ENCODE peak calls at places on chromosome 4, in nine cellular contexts. P is CD8-positive, alpha-beta T cell; F is fibroblast of the aortic adventitia; T is progenitor cell of endocrine pancreas; O is fibroblast of mammary gland; X is AG04450; J is SK-N-SH; Q is DND-41; U is glutamatergic neuron. G is an unnamed sample.

GRCh38 chr4:152161676-152162330 is 374.1 kb downstream of the FBXW7 start:
- DNase-seq in T (no peak), O (no peak), U (no peak), X (no peak), J (no peak), Q (no peak), F (peak), P (no peak), G (no peak)

GRCh38 chr4:178633263-178633662 is 1191.0 kb upstream of the AGA start:
- DNase-seq in F (no peak), O (no peak), P (no peak), J (no peak), U (no peak), T (no peak), Q (no peak), X (no peak), G (no peak)

GRCh38 chr4:99946346-99947189 is at the start of gene DNAJB14:
- DNase-seq in T (peak), J (peak), F (peak), P (peak), Q (peak), X (no peak), O (peak), U (peak), G (peak)

GRCh38 chr4:182257503-182257902 is 14.3 kb downstream of the TENM3 start:
- DNase-seq in Q (no peak), T (no peak), P (no peak), F (no peak), U (no peak), J (no peak), X (no peak), O (no peak), G (no peak)

GRCh38 chr4:105622269-105622668 is 69.8 kb downstream of the ARHGEF38 start:
- DNase-seq in T (no peak), Q (no peak), F (peak), P (no peak), U (no peak), O (peak), J (no peak), X (no peak), G (no peak)

GRCh38 chr4:46274717-46275116 is 115.2 kb downstream of the GABRA2 start:
- DNase-seq in Q (no peak), T (no peak), U (no peak), O (peak), J (no peak), X (no peak), F (no peak), P (no peak), G (no peak)

GRCh38 chr4:152537881-152538280 is 2.0 kb upstream of the FBXW7 start:
- DNase-seq in P (no peak), Q (no peak), U (no peak), J (no peak), F (no peak), X (no peak), O (no peak), T (no peak), G (no peak)

GRCh38 chr4:180253419-180253818 is 1989.8 kb upstream of the TENM3 start:
- DNase-seq in X (no peak), F (no peak), U (no peak), T (no peak), Q (no peak), P (no peak), O (no peak), J (no peak), G (no peak)

GRCh38 chr4:182297659-182298058 is 54.5 kb downstream of the TENM3 start:
- DNase-seq in J (no peak), F (no peak), T (no peak), P (no peak), X (no peak), O (peak), Q (no peak), U (no peak), G (no peak)

GRCh38 chr4:177450421-177451107 is 8.3 kb upstream of the AGA start:
- DNase-seq in U (no peak), X (no peak), Q (no peak), O (peak), J (no peak), F (peak), T (no peak), P (no peak), G (no peak)

GRCh38 chr4:155629183-155629825 is 37.3 kb upstream of the GUCY1A1 start:
- DNase-seq in J (no peak), O (peak), X (no peak), U (no peak), F (no peak), T (no peak), P (no peak), Q (no peak), G (no peak)

GRCh38 chr4:164536829-164537228 is 217.1 kb upstream of the SMIM31 start:
- DNase-seq in U (no peak), T (no peak), Q (no peak), F (peak), O (peak), P (no peak), J (no peak), X (no peak), G (no peak)

GRCh38 chr4:30555778-30556177 is 164.4 kb upstream of the PCDH7 start:
- DNase-seq in P (no peak), O (no peak), J (no peak), X (no peak), F (no peak), U (no peak), Q (no peak), T (no peak), G (no peak)

GRCh38 chr4:2083116-2083825 is 24.1 kb downstream of the NAT8L start:
- DNase-seq in F (no peak), P (no peak), J (no peak), U (no peak), T (no peak), X (no peak), O (no peak), Q (no peak), G (peak)

GRCh38 chr4:17662694-17663093 is 48.3 kb downstream of the MED28 start:
- DNase-seq in X (no peak), F (no peak), T (no peak), J (no peak), P (no peak), U (no peak), O (peak), Q (no peak), G (no peak)

GRCh38 chr4:75637176-75637575 is 6.8 kb upstream of the CDKL2 start:
- DNase-seq in O (no peak), J (no peak), F (no peak), T (no peak), P (no peak), U (no peak), X (no peak), Q (no peak), G (no peak)

GRCh38 chr4:165191814-165192499 is 15.4 kb upstream of the KLHL2 start:
- DNase-seq in U (no peak), Q (no peak), T (no peak), O (no peak), X (no peak), J (no peak), F (no peak), P (no peak), G (no peak)

GRCh38 chr4:55768291-55768690 is 51.3 kb upstream of the EXOC1L start:
- DNase-seq in U (no peak), F (peak), P (no peak), T (no peak), X (peak), O (peak), Q (no peak), J (no peak), G (no peak)

GRCh38 chr4:65580551-65580950 is 89.7 kb downstream of the EPHA5 start:
- DNase-seq in Q (no peak), T (no peak), F (peak), O (peak), U (no peak), X (no peak), P (no peak), J (no peak), G (no peak)

GRCh38 chr4:123555500-123556273 is 159.1 kb downstream of the SPRY1 start:
- DNase-seq in U (no peak), P (no peak), J (no peak), Q (peak), F (peak), O (peak), T (no peak), X (peak), G (no peak)

GRCh38 chr4:180698550-180698949 is 1544.7 kb upstream of the TENM3 start:
- DNase-seq in X (no peak), Q (no peak), U (no peak), P (no peak), T (no peak), O (no peak), J (no peak), F (no peak), G (no peak)

GRCh38 chr4:8537041-8537461 is 43.1 kb upstream of the GPR78 start:
- DNase-seq in J (no peak), T (no peak), Q (no peak), P (no peak), U (no peak), X (peak), F (peak), O (peak), G (no peak)

GRCh38 chr4:172270421-172270820 is 457.2 kb downstream of the GALNTL6 start:
- DNase-seq in P (no peak), J (no peak), X (no peak), F (no peak), U (no peak), T (no peak), O (peak), Q (no peak), G (no peak)

GRCh38 chr4:180926277-180926676 is 1316.9 kb upstream of the TENM3 start:
- DNase-seq in O (no peak), Q (no peak), J (no peak), P (no peak), X (no peak), U (no peak), F (no peak), T (no peak), G (no peak)

GRCh38 chr4:97317691-97318090 is 825.6 kb downstream of the STPG2 start:
- DNase-seq in X (no peak), F (no peak), J (no peak), P (no peak), T (no peak), U (no peak), Q (no peak), O (no peak), G (no peak)

GRCh38 chr4:41602886-41603503 is 65.0 kb downstream of the LIMCH1 start:
- DNase-seq in J (no peak), T (no peak), Q (no peak), U (no peak), F (no peak), O (no peak), X (no peak), P (no peak), G (no peak)

GRCh38 chr4:156291317-156291716 is 337.7 kb upstream of the CTSO start:
- DNase-seq in J (no peak), F (peak), O (peak), U (no peak), T (no peak), X (peak), Q (no peak), P (no peak), G (no peak)

DNA sequence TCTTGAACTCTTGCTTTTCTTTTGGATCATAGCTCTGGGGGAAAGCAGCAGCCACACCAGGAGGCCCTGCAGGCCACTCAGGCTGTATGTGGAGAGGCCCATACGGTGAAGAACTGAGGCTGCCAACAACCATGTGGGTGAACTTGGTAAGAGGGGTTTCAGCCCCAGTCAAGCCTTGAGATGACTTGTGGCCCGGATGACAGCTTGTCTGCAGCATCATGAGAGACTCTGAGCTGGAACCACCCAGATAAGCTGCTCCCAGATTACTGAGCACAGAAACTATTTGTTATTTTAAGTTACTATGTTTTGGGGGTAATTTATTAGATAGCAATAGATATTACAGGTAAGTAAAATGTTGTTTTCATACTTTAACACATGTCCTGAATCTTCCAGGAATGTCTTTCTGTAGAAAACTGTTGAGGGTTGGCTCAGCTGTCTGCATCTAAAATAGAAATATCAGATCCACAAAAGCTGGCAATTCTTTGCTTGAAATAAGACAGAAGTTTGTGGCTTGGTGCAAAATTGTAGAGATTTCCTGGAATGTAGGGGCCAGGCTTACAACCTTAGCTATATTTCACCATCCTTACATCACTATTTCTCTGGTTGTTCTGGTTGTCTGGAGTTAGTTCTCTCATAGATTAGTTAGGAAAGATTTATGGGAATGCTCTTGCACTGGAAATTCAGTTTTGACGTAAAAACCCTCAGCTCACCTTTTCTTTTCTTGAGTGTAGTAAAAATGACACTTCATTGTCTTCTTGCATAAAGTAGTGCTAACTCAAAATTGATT is 272.1 kb downstream of the RAPGEF2 start:
- DNase-seq in F (peak), Q (no peak), J (no peak), P (no peak), T (no peak), X (peak), U (no peak), O (no peak), G (no peak)
- TF ChIP-seq CTCF in F (no peak), Q (no peak), J (no peak), P (no peak), T (no peak), X (no peak), U (no peak), O (no peak), G (no peak)

GRCh38 chr4:186144180-186144579 is 39.7 kb downstream of the FAM149A start:
- DNase-seq in O (peak), T (no peak), Q (no peak), U (peak), X (no peak), J (peak), P (no peak), F (peak), G (no peak)
- TF ChIP-seq CTCF in O (no peak), T (peak), Q (no peak), U (no peak), X (no peak), J (no peak), P (no peak), F (peak), G (no peak)

GRCh38 chr4:104017213-104017612 is 297.4 kb upstream of the TACR3 start:
- DNase-seq in U (no peak), J (no peak), P (no peak), X (no peak), T (no peak), Q (no peak), F (no peak), O (no peak), G (no peak)

GRCh38 chr4:104020641-104021040 is 300.9 kb upstream of the TACR3 start:
- DNase-seq in P (no peak), U (no peak), O (no peak), X (no peak), J (no peak), F (no peak), Q (no peak), T (no peak), G (no peak)

GRCh38 chr4:104015680-104016079 is 295.9 kb upstream of the TACR3 start:
- DNase-seq in X (no peak), Q (no peak), T (no peak), J (no peak), P (no peak), U (no peak), F (no peak), O (no peak), G (no peak)
- TF ChIP-seq CTCF in X (no peak), Q (peak), T (peak), J (peak), P (no peak), U (peak), F (no peak), O (no peak), G (no peak)

GRCh38 chr4:762211-763190 is 56.9 kb downstream of the PCGF3 start:
- DNase-seq in T (no peak), P (no peak), O (peak), X (no peak), Q (no peak), J (peak), U (peak), F (peak), G (no peak)
- TF ChIP-seq CTCF in T (peak), P (no peak), O (peak), X (peak), Q (peak), J (peak), U (peak), F (peak), G (no peak)

DNA sequence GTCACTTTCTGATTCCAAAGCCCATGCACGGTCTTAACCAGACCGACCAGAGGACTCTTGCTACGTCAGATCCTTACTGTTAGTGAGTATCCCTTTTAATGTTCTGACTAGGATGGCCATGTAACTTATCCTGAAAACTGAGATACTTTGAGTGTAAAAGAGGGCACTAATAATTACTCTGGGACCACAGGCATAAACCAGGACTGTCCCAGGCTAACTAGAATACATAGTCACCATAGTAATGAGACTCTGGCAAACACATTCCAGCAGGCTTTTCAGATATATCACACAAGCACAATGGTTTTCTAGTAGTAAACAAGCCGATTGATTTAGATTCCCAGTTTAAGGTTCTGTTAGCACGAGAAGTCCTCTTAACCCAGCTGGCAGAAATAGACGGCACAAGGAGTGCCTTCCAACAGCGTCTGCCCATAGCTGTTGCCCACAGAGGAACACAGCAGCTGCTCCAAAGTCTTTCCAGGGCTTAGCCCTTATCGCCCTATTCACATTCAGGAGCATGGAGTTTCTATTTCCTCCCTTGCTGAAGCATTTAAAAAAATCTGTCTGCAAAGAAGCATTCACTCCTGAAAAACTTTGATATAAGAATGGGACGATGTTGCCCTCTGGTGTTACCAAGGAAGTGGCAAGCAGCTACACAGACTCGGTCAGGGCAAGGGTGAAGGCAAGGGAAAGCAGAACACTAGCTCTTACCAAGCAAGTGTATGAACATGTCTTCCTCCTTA is 92.4 kb downstream of the CXCL13 start:
- DNase-seq in P (no peak), U (no peak), X (peak), T (no peak), F (peak), J (no peak), O (peak), Q (no peak), G (no peak)
- TF ChIP-seq CTCF in P (no peak), U (no peak), X (peak), T (peak), F (peak), J (peak), O (peak), Q (peak), G (no peak)

DNA sequence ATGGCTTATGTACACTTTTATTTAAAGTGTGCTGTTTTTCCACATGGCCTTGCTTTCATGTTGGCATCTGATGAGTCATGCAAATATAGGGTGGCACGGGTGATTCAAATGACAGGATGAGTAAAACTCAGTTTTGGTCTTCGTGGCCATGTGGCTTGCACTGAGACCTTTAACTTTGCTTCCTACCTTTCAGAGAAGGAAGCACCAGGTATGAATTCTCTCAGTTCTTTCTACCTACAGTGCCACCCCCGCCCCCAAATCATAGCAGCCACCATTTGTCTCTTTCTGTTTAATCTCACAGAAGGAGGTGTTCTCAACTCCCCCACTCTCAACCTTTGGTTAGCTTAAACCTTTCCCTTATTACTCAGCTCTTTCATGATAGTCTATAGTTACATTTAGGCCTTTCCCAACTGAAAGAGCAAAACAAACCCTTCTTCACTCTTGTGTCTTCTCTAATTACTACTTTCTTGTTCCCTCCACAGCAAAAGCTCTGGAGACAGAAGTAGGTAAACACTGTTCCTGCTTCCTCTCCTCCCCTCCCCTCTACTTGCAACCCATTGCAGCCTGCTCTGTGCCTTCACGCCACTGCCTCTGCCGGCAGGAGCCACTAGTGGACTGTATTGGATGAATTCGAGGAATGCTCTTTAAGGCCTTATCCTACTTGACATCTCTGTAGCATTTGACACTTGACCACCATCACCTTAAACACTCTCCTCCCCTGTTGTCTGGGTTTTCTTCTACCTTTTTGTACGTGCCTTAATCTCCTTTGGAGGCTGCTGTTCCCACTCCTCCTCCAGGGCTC is 123.7 kb downstream of the AFF1 start:
- DNase-seq in P (no peak), Q (no peak), X (no peak), U (no peak), O (no peak), F (no peak), J (no peak), T (no peak), G (no peak)
- TF ChIP-seq CTCF in P (no peak), Q (no peak), X (no peak), U (no peak), O (no peak), F (peak), J (no peak), T (peak), G (no peak)

DNA sequence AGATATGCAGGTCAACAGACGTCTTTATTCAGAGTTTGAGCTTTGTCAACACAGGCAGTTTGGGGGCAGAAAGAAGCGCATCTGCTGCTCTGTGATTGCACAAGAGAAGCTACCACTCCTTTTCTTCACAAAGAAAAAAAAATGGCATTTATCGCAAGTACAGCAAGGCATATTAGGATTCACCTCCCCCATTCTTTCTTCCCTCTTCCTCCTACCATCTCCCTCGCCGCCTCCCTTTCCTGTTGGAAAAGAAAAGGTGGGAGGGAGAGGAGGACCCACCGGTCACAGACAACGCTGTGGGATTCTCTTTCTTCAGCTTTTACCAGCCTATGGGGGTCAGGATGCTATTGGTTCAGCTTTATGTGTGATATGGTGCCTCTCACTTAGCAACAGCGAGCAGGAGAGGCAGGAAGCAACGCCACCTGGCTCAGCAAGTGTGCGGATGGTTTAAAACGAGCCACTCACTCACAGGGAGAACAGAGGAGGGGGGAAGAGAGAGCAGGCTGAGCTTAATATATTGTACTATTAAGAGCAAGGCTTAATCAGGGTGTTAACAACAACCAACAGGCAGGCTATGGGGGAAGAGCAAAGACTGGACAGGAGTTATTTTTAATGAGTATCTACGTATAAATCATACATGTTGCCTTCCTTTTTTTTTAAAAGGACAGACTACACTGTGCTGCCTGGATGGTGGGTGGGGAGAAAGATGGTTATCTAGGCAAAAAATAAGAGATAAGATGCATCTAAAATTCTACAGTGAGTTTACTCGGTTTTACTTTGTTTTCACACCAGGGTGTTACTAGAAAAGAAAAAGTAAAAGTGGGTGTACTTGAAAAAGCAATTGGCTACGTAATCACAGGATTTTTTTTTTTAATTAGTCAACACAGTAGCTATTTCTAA is 104.7 kb downstream of the MAML3 start:
- DNase-seq in J (peak), Q (peak), X (no peak), P (peak), O (peak), F (peak), U (peak), T (no peak), G (peak)
- TF ChIP-seq CTCF in J (peak), Q (peak), X (no peak), P (no peak), O (peak), F (no peak), U (no peak), T (no peak), G (no peak)